ENCODE peak calls at places on chromosomes 11 and 22, in nine cellular contexts. One of them, this sample, is unnamed.

GRCh38 chr11:72786305-72787261 is 7.3 kb downstream of the STARD10 start:
- DNase-seq in spleen: no peak
- DNase-seq in GM23338: no peak
- DNase-seq in caudate nucleus: no peak
- DNase-seq in H1: no peak
- DNase-seq in Peyer's patch: no peak
- DNase-seq in neuronal stem cell: no peak
- DNase-seq in cardiac muscle cell: no peak
- DNase-seq in stomach: peak; percentile 89
- DNase-seq in this sample: no peak

GRCh38 chr11:87122852-87123251 is 85.1 kb downstream of the TMEM135 start:
- DNase-seq in spleen: no peak
- DNase-seq in GM23338: no peak
- DNase-seq in caudate nucleus: no peak
- DNase-seq in H1: no peak
- DNase-seq in Peyer's patch: no peak
- DNase-seq in neuronal stem cell: no peak
- DNase-seq in cardiac muscle cell: no peak
- DNase-seq in stomach: no peak
- DNase-seq in this sample: no peak

GRCh38 chr22:17537155-17537554 is 26.1 kb upstream of the SLC25A18 start:
- DNase-seq in spleen: no peak
- DNase-seq in GM23338: no peak
- DNase-seq in caudate nucleus: no peak
- DNase-seq in H1: no peak
- DNase-seq in Peyer's patch: no peak
- DNase-seq in neuronal stem cell: no peak
- DNase-seq in cardiac muscle cell: no peak
- DNase-seq in stomach: no peak
- DNase-seq in this sample: no peak

GRCh38 chr22:37182949-37183245 is 5.2 kb downstream of the C1QTNF6 start:
- DNase-seq in spleen: peak; percentile 69
- DNase-seq in GM23338: no peak
- DNase-seq in caudate nucleus: no peak
- DNase-seq in H1: no peak
- DNase-seq in Peyer's patch: no peak
- DNase-seq in neuronal stem cell: no peak
- DNase-seq in cardiac muscle cell: no peak
- DNase-seq in stomach: no peak
- DNase-seq in this sample: no peak

GRCh38 chr22:22721681-22722309 is 77.4 kb downstream of the GGTLC2 start:
- DNase-seq in spleen: no peak
- DNase-seq in GM23338: no peak
- DNase-seq in caudate nucleus: no peak
- DNase-seq in H1: no peak
- DNase-seq in Peyer's patch: peak; percentile 41
- DNase-seq in neuronal stem cell: no peak
- DNase-seq in cardiac muscle cell: no peak
- DNase-seq in stomach: no peak
- DNase-seq in this sample: no peak

GRCh38 chr11:96035744-96036087 is 111.8 kb upstream of the MTMR2 start:
- DNase-seq in spleen: no peak
- DNase-seq in GM23338: no peak
- DNase-seq in caudate nucleus: no peak
- DNase-seq in H1: no peak
- DNase-seq in Peyer's patch: no peak
- DNase-seq in neuronal stem cell: no peak
- DNase-seq in cardiac muscle cell: no peak
- DNase-seq in stomach: no peak
- DNase-seq in this sample: no peak

GRCh38 chr11:19606856-19607655 is 105.6 kb upstream of the NAV2 start:
- DNase-seq in spleen: no peak
- DNase-seq in GM23338: no peak
- DNase-seq in caudate nucleus: no peak
- DNase-seq in H1: no peak
- DNase-seq in Peyer's patch: no peak
- DNase-seq in neuronal stem cell: no peak
- DNase-seq in cardiac muscle cell: no peak
- DNase-seq in stomach: no peak
- DNase-seq in this sample: no peak

GRCh38 chr11:98207086-98207485 is 813.7 kb upstream of the CNTN5 start:
- DNase-seq in spleen: no peak
- DNase-seq in GM23338: no peak
- DNase-seq in caudate nucleus: no peak
- DNase-seq in H1: no peak
- DNase-seq in Peyer's patch: no peak
- DNase-seq in neuronal stem cell: no peak
- DNase-seq in cardiac muscle cell: no peak
- DNase-seq in stomach: no peak
- DNase-seq in this sample: no peak

GRCh38 chr22:43698403-43698802 is 113.7 kb downstream of the EFCAB6 start:
- DNase-seq in spleen: no peak
- DNase-seq in GM23338: no peak
- DNase-seq in caudate nucleus: no peak
- DNase-seq in H1: no peak
- DNase-seq in Peyer's patch: no peak
- DNase-seq in neuronal stem cell: no peak
- DNase-seq in cardiac muscle cell: no peak
- DNase-seq in stomach: no peak
- DNase-seq in this sample: no peak

GRCh38 chr22:19350476-19350859 is 58.9 kb upstream of the CLTCL1 start:
- DNase-seq in spleen: no peak
- DNase-seq in GM23338: no peak
- DNase-seq in caudate nucleus: no peak
- DNase-seq in H1: no peak
- DNase-seq in Peyer's patch: no peak
- DNase-seq in neuronal stem cell: no peak
- DNase-seq in cardiac muscle cell: no peak
- DNase-seq in stomach: no peak
- DNase-seq in this sample: no peak

GRCh38 chr11:5102246-5102645 is 32.9 kb downstream of the OR52E1 start:
- DNase-seq in spleen: no peak
- DNase-seq in GM23338: peak; percentile 23
- DNase-seq in caudate nucleus: no peak
- DNase-seq in H1: no peak
- DNase-seq in Peyer's patch: no peak
- DNase-seq in neuronal stem cell: no peak
- DNase-seq in cardiac muscle cell: no peak
- DNase-seq in stomach: no peak
- DNase-seq in this sample: no peak

GRCh38 chr11:120335928-120336640 is at the start of gene ARHGEF12:
- DNase-seq in spleen: peak; percentile 96
- DNase-seq in GM23338: peak; percentile 99
- DNase-seq in caudate nucleus: peak; percentile 81
- DNase-seq in H1: peak; percentile 82
- DNase-seq in Peyer's patch: peak; percentile 79
- DNase-seq in neuronal stem cell: peak; percentile 95
- DNase-seq in cardiac muscle cell: peak; percentile 97
- DNase-seq in stomach: peak; percentile 96
- DNase-seq in this sample: peak; percentile 94

GRCh38 chr11:120334894-120335462 is 1.2 kb upstream of the ARHGEF12 start:
- DNase-seq in spleen: no peak
- DNase-seq in GM23338: peak; percentile 79
- DNase-seq in caudate nucleus: no peak
- DNase-seq in H1: no peak
- DNase-seq in Peyer's patch: peak; percentile 69
- DNase-seq in neuronal stem cell: peak; percentile 66
- DNase-seq in cardiac muscle cell: peak; percentile 69
- DNase-seq in stomach: peak; percentile 64
- DNase-seq in this sample: no peak

GRCh38 chr11:120334332-120334731 is 1.9 kb upstream of the ARHGEF12 start:
- DNase-seq in spleen: no peak
- DNase-seq in GM23338: no peak
- DNase-seq in caudate nucleus: no peak
- DNase-seq in H1: no peak
- DNase-seq in Peyer's patch: no peak
- DNase-seq in neuronal stem cell: no peak
- DNase-seq in cardiac muscle cell: no peak
- DNase-seq in stomach: no peak
- DNase-seq in this sample: no peak

GRCh38 chr11:120336641-120337132 is 474 bp downstream of the ARHGEF12 start:
- DNase-seq in spleen: no peak
- DNase-seq in GM23338: peak; percentile 47
- DNase-seq in caudate nucleus: no peak
- DNase-seq in H1: no peak
- DNase-seq in Peyer's patch: no peak
- DNase-seq in neuronal stem cell: no peak
- DNase-seq in cardiac muscle cell: no peak
- DNase-seq in stomach: no peak
- DNase-seq in this sample: peak; percentile 85

GRCh38 chr11:120335596-120335927 is 651 bp upstream of the ARHGEF12 start:
- DNase-seq in spleen: no peak
- DNase-seq in GM23338: peak; percentile 57
- DNase-seq in caudate nucleus: no peak
- DNase-seq in H1: no peak
- DNase-seq in Peyer's patch: no peak
- DNase-seq in neuronal stem cell: no peak
- DNase-seq in cardiac muscle cell: no peak
- DNase-seq in stomach: peak; percentile 47
- DNase-seq in this sample: peak; percentile 83
- H3K27ac ChIP-seq in spleen: peak overlapping the region; percentile 88
- H3K27ac ChIP-seq in GM23338: peak overlapping the region; percentile 68
- H3K27ac ChIP-seq in caudate nucleus: peak overlapping the region; percentile 94
- H3K27ac ChIP-seq in H1: peak overlapping the region; percentile 32
- H3K27ac ChIP-seq in Peyer's patch: peak overlapping the region; percentile 89
- H3K27ac ChIP-seq in neuronal stem cell: peak overlapping the region; percentile 64
- H3K27ac ChIP-seq in cardiac muscle cell: peak overlapping the region; percentile 91
- H3K27ac ChIP-seq in stomach: peak overlapping the region; percentile 100
- H3K27ac ChIP-seq in this sample: peak overlapping the region; percentile 93

GRCh38 chr11:17411418-17411817 is 23.0 kb upstream of the KCNJ11 start:
- DNase-seq in spleen: peak; percentile 20
- DNase-seq in GM23338: no peak
- DNase-seq in caudate nucleus: no peak
- DNase-seq in H1: no peak
- DNase-seq in Peyer's patch: no peak
- DNase-seq in neuronal stem cell: no peak
- DNase-seq in cardiac muscle cell: no peak
- DNase-seq in stomach: no peak
- DNase-seq in this sample: no peak
- H3K27ac ChIP-seq in spleen: no peak overlapping the region
- H3K27ac ChIP-seq in GM23338: no peak overlapping the region
- H3K27ac ChIP-seq in caudate nucleus: no peak overlapping the region
- H3K27ac ChIP-seq in H1: no peak overlapping the region
- H3K27ac ChIP-seq in Peyer's patch: no peak overlapping the region
- H3K27ac ChIP-seq in neuronal stem cell: no peak overlapping the region
- H3K27ac ChIP-seq in cardiac muscle cell: no peak overlapping the region
- H3K27ac ChIP-seq in stomach: peak overlapping the region; percentile 67
- H3K27ac ChIP-seq in this sample: no peak overlapping the region

DNA sequence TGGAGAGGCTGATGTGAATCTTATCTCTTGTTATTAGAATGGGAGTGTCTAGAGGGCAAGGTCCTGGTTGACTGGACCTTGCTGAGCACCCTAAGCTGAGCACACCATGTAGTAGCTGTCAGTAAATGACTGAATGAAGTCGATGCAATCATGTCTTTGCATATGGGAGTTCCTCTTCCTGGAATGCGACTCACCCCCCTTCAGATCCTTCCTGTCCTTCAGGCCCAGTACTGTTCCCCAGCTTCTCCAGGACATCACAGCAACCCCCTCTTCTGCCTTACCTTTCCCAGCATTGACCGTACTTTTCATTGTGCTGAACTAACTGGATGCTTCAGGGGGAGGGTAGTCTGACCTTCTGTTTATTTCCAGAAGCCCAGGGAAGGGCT is 5.7 kb downstream of the RHOG start:
- DNase-seq in spleen: peak; percentile 33
- DNase-seq in GM23338: no peak
- DNase-seq in caudate nucleus: no peak
- DNase-seq in H1: no peak
- DNase-seq in Peyer's patch: no peak
- DNase-seq in neuronal stem cell: no peak
- DNase-seq in cardiac muscle cell: no peak
- DNase-seq in stomach: no peak
- DNase-seq in this sample: no peak
- H3K27ac ChIP-seq in spleen: peak overlapping the region; percentile 100
- H3K27ac ChIP-seq in GM23338: no peak overlapping the region
- H3K27ac ChIP-seq in caudate nucleus: peak overlapping the region; percentile 79
- H3K27ac ChIP-seq in H1: no peak overlapping the region
- H3K27ac ChIP-seq in Peyer's patch: peak overlapping the region; percentile 97
- H3K27ac ChIP-seq in neuronal stem cell: no peak overlapping the region
- H3K27ac ChIP-seq in cardiac muscle cell: no peak overlapping the region
- H3K27ac ChIP-seq in stomach: peak overlapping the region; percentile 98
- H3K27ac ChIP-seq in this sample: no peak overlapping the region

DNA sequence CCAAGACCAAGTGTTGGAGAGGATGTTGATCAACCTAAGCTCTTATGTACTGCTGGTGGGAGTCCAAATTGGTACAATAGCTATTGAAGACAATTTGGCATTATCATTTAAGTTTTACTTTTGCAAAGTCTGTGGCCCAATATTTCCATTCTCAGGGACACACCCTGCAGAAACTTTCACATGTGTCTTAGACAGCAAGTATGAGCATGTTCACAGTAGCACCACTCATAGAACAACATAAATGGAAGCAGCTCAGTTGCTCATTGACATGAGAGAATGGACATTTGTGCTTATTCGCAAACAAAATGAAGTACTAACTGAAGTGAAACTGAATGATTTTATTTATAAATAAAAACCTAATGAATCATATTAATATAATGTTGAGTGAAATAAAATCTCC is 135.5 kb downstream of the NOX4 start:
- DNase-seq in spleen: no peak
- DNase-seq in GM23338: no peak
- DNase-seq in caudate nucleus: no peak
- DNase-seq in H1: no peak
- DNase-seq in Peyer's patch: no peak
- DNase-seq in neuronal stem cell: no peak
- DNase-seq in cardiac muscle cell: no peak
- DNase-seq in stomach: no peak
- DNase-seq in this sample: no peak
- H3K27ac ChIP-seq in spleen: no peak overlapping the region
- H3K27ac ChIP-seq in GM23338: no peak overlapping the region
- H3K27ac ChIP-seq in caudate nucleus: no peak overlapping the region
- H3K27ac ChIP-seq in H1: no peak overlapping the region
- H3K27ac ChIP-seq in Peyer's patch: no peak overlapping the region
- H3K27ac ChIP-seq in neuronal stem cell: no peak overlapping the region
- H3K27ac ChIP-seq in cardiac muscle cell: no peak overlapping the region
- H3K27ac ChIP-seq in stomach: no peak overlapping the region
- H3K27ac ChIP-seq in this sample: no peak overlapping the region

GRCh38 chr22:32850591-32851517 is 49.3 kb downstream of the TIMP3 start:
- DNase-seq in spleen: no peak
- DNase-seq in GM23338: no peak
- DNase-seq in caudate nucleus: no peak
- DNase-seq in H1: no peak
- DNase-seq in Peyer's patch: no peak
- DNase-seq in neuronal stem cell: no peak
- DNase-seq in cardiac muscle cell: no peak
- DNase-seq in stomach: peak; percentile 43
- DNase-seq in this sample: no peak
- H3K27ac ChIP-seq in spleen: peak overlapping the region; percentile 19
- H3K27ac ChIP-seq in GM23338: no peak overlapping the region
- H3K27ac ChIP-seq in caudate nucleus: peak overlapping the region; percentile 77
- H3K27ac ChIP-seq in H1: no peak overlapping the region
- H3K27ac ChIP-seq in Peyer's patch: peak overlapping the region; percentile 46
- H3K27ac ChIP-seq in neuronal stem cell: no peak overlapping the region
- H3K27ac ChIP-seq in cardiac muscle cell: no peak overlapping the region
- H3K27ac ChIP-seq in stomach: peak overlapping the region; percentile 67
- H3K27ac ChIP-seq in this sample: no peak overlapping the region